ENCODE peak calls at places on chromosomes 11 and 22, in nine cellular contexts. C is stimulated activated CD4-positive, alpha-beta T cell treated with anti-CD3 and anti-CD28 coated beads, Interleukin-1b, Interleukin-23, amount 100 ng/mL, for 1 hour; P is activated CD4-positive, alpha-beta T cell treated with anti-CD3 and anti-CD28 coated beads, Interleukin-2, amount 50 U/mL, for 1 hour; M is nucleus accumbens; S is HFFc6; W is midbrain; F is non-pigmented ciliary epithelial cell; N is T-helper 17 cell; U is posterior cingulate gyrus. B is an unnamed sample.

GRCh38 chr11:35237860-35238715 is 99.1 kb downstream of the CD44 start:
- DNase-seq in C (peak; percentile 14), P (no peak), M (peak; percentile 12), S (no peak), W (peak; percentile 36), F (no peak), N (no peak), U (no peak), B (no peak)

GRCh38 chr11:73203790-73204189 is 14.3 kb upstream of the P2RY2 start:
- DNase-seq in C (no peak), P (no peak), M (no peak), S (no peak), W (no peak), F (no peak), N (no peak), U (no peak), B (no peak)

GRCh38 chr11:58513747-58514367 is 6.0 kb upstream of the OR5B21 start:
- DNase-seq in C (no peak), P (no peak), M (peak; percentile 8), S (peak; percentile 59), W (peak; percentile 71), F (no peak), N (no peak), U (no peak), B (peak; percentile 48)

GRCh38 chr11:35893796-35894475 is 49.9 kb upstream of the LDLRAD3 start:
- DNase-seq in C (no peak), P (no peak), M (no peak), S (no peak), W (no peak), F (no peak), N (no peak), U (no peak), B (no peak)

GRCh38 chr11:7977251-7977917 is 9.8 kb upstream of the EIF3F start:
- DNase-seq in C (no peak), P (no peak), M (no peak), S (peak; percentile 87), W (no peak), F (peak; percentile 79), N (no peak), U (no peak), B (no peak)

GRCh38 chr11:36030707-36031365 is 87.0 kb downstream of the LDLRAD3 start:
- DNase-seq in C (no peak), P (no peak), M (no peak), S (peak; percentile 17), W (no peak), F (no peak), N (no peak), U (no peak), B (no peak)

GRCh38 chr22:30754971-30755759 is 60.5 kb downstream of the OSBP2 start:
- DNase-seq in C (peak; percentile 11), P (peak; percentile 34), M (peak; percentile 41), S (peak; percentile 64), W (peak; percentile 77), F (peak; percentile 50), N (no peak), U (no peak), B (peak; percentile 85)

GRCh38 chr11:44950036-44950624 is 553 bp downstream of the TP53I11 start:
- DNase-seq in C (no peak), P (peak; percentile 29), M (no peak), S (no peak), W (no peak), F (no peak), N (no peak), U (no peak), B (no peak)

GRCh38 chr11:46391578-46392420 is at the start of gene CHRM4:
- DNase-seq in C (no peak), P (no peak), M (peak; percentile 32), S (no peak), W (no peak), F (no peak), N (no peak), U (peak; percentile 66), B (no peak)

GRCh38 chr11:61627831-61628753 is 47.2 kb upstream of the SYT7 start:
- DNase-seq in C (no peak), P (peak; percentile 18), M (peak; percentile 21), S (peak; percentile 59), W (peak; percentile 4), F (no peak), N (no peak), U (peak; percentile 49), B (peak; percentile 72)

GRCh38 chr11:12704049-12704448 is 29.8 kb downstream of the TEAD1 start:
- DNase-seq in C (no peak), P (no peak), M (no peak), S (peak; percentile 84), W (no peak), F (no peak), N (no peak), U (no peak), B (no peak)

GRCh38 chr11:34161812-34162506 is 56.5 kb downstream of the NAT10 start:
- DNase-seq in C (no peak), P (no peak), M (no peak), S (no peak), W (no peak), F (no peak), N (no peak), U (no peak), B (no peak)

GRCh38 chr11:56816259-56816658 is 67.8 kb upstream of the OR9G4 start:
- DNase-seq in C (no peak), P (no peak), M (no peak), S (no peak), W (no peak), F (no peak), N (no peak), U (no peak), B (no peak)

GRCh38 chr11:97290444-97291041 is 900.7 kb downstream of the JRKL start:
- DNase-seq in C (no peak), P (no peak), M (no peak), S (no peak), W (no peak), F (peak; percentile 46), N (no peak), U (no peak), B (no peak)